ENCODE peak calls at places on chromosomes 13 and 19, in seven cellular contexts. N, D, L, W, O, S and Y are unnamed samples.

GRCh38 chr13:98110749-98111148 is 32.1 kb upstream of the FARP1 start:
- DNase-seq in N (no peak), D (no peak), L (no peak), W (no peak), O (no peak), S (no peak), Y (no peak)

GRCh38 chr19:31140717-31141116 is 208.5 kb downstream of the TSHZ3 start:
- DNase-seq in N (peak; percentile 45), D (no peak), L (no peak), W (no peak), O (no peak), S (no peak), Y (peak; percentile 76)

GRCh38 chr19:52585604-52586003 is 15.5 kb downstream of the ZNF701 start:
- DNase-seq in N (no peak), D (no peak), L (no peak), W (no peak), O (no peak), S (no peak), Y (no peak)

GRCh38 chr13:110270507-110270906 is 36.5 kb downstream of the COL4A1 start:
- DNase-seq in N (no peak), D (no peak), L (no peak), W (no peak), O (no peak), S (no peak), Y (no peak)

GRCh38 chr13:40271511-40271910 is 394.9 kb downstream of the FOXO1 start:
- DNase-seq in N (no peak), D (no peak), L (no peak), W (peak; percentile 50), O (no peak), S (no peak), Y (no peak)

GRCh38 chr19:44615529-44616247 is 2.3 kb downstream of the IGSF23 start:
- DNase-seq in N (no peak), D (no peak), L (no peak), W (no peak), O (no peak), S (no peak), Y (no peak)

GRCh38 chr13:97114696-97115095 is 107.4 kb upstream of the MBNL2 start:
- DNase-seq in N (no peak), D (no peak), L (no peak), W (no peak), O (no peak), S (no peak), Y (no peak)

GRCh38 chr19:54154603-54155345 is 4.7 kb downstream of the LENG1 start:
- DNase-seq in N (peak; percentile 83), D (no peak), L (no peak), W (no peak), O (no peak), S (no peak), Y (no peak)

GRCh38 chr19:47241919-47242644 is 11.1 kb upstream of the BBC3 start:
- DNase-seq in N (no peak), D (no peak), L (no peak), W (no peak), O (no peak), S (peak; percentile 28), Y (peak; percentile 16)

GRCh38 chr19:57560049-57560491 is 407 bp upstream of the ZNF550 start:
- DNase-seq in N (peak; percentile 81), D (no peak), L (peak; percentile 45), W (peak; percentile 63), O (no peak), S (no peak), Y (peak; percentile 93)

GRCh38 chr19:53813996-53814395 is 10.1 kb downstream of the NLRP12 start:
- DNase-seq in N (peak; percentile 88), D (no peak), L (peak; percentile 79), W (no peak), O (no peak), S (no peak), Y (no peak)

GRCh38 chr13:45511310-45512147 is 46.8 kb downstream of the COG3 start:
- DNase-seq in N (peak; percentile 81), D (peak; percentile 56), L (peak; percentile 57), W (no peak), O (no peak), S (peak; percentile 66), Y (peak; percentile 85)

GRCh38 chr13:22082437-22083100 is 411.7 kb downstream of the FGF9 start:
- DNase-seq in N (no peak), D (no peak), L (no peak), W (no peak), O (no peak), S (no peak), Y (no peak)

GRCh38 chr13:68064371-68064770 is 834.2 kb upstream of the PCDH9 start:
- DNase-seq in N (no peak), D (no peak), L (no peak), W (no peak), O (no peak), S (no peak), Y (no peak)

GRCh38 chr19:41253660-41254059 is 10.5 kb upstream of the HNRNPUL1 start:
- DNase-seq in N (no peak), D (no peak), L (no peak), W (no peak), O (no peak), S (no peak), Y (no peak)

GRCh38 chr19:6963937-6964336 is 57.3 kb downstream of the MBD3L2B start:
- DNase-seq in N (no peak), D (no peak), L (no peak), W (no peak), O (no peak), S (peak; percentile 26), Y (no peak)

GRCh38 chr19:18542936-18543813 is at the start of gene FKBP8:
- DNase-seq in N (peak; percentile 80), D (peak; percentile 85), L (peak; percentile 70), W (peak; percentile 95), O (peak; percentile 20), S (peak; percentile 94), Y (peak; percentile 93)

GRCh38 chr19:4186087-4186993 is 3.9 kb downstream of the ANKRD24 start:
- DNase-seq in N (peak; percentile 69), D (peak; percentile 73), L (peak; percentile 40), W (peak; percentile 69), O (no peak), S (peak; percentile 74), Y (peak; percentile 78)

GRCh38 chr13:30607908-30608307 is 9.8 kb upstream of the USPL1 start:
- DNase-seq in N (no peak), D (no peak), L (no peak), W (no peak), O (no peak), S (peak; percentile 77), Y (peak; percentile 60)

GRCh38 chr13:113836917-113837553 is 26.8 kb downstream of the GAS6 start:
- DNase-seq in N (peak; percentile 98), D (no peak), L (peak; percentile 69), W (peak; percentile 85), O (peak; percentile 90), S (no peak), Y (peak; percentile 94)

GRCh38 chr19:18203408-18203862 is 407 bp downstream of the RAB3A start:
- DNase-seq in N (no peak), D (peak; percentile 72), L (no peak), W (no peak), O (no peak), S (no peak), Y (peak; percentile 20)

GRCh38 chr13:60788156-60788829 is 391.3 kb downstream of the TDRD3 start:
- DNase-seq in N (peak; percentile 2), D (no peak), L (peak; percentile 43), W (no peak), O (peak; percentile 85), S (no peak), Y (peak; percentile 13)